ENCODE peak calls at places on chromosome 5, in five cellular contexts. D is GM13977, F is A673, Z is H9, T is GM20000. S is an unnamed sample.

GRCh38 chr5:131709043-131709442 is 74.0 kb upstream of the RAPGEF6 start:
- DNase-seq in T (no peak), Z (no peak), D (no peak), F (no peak), S (no peak)

GRCh38 chr5:10301266-10301665 is 6.4 kb downstream of the CMBL start:
- DNase-seq in D (no peak), Z (no peak), T (no peak), F (no peak), S (no peak)

GRCh38 chr5:4868140-4868735 is 271.9 kb upstream of the ADAMTS16 start:
- DNase-seq in Z (peak; percentile 64), F (peak; percentile 66), T (peak; percentile 73), D (peak; percentile 85), S (peak; percentile 61)

GRCh38 chr5:17151686-17152085 is 65.7 kb upstream of the BASP1 start:
- DNase-seq in F (no peak), D (no peak), T (no peak), Z (peak; percentile 64), S (no peak)

GRCh38 chr5:111680737-111681413 is 76.1 kb downstream of the NREP start:
- DNase-seq in Z (no peak), T (no peak), F (peak; percentile 14), D (no peak), S (no peak)

GRCh38 chr5:113212244-113212920 is 222.4 kb downstream of the TSSK1B start:
- DNase-seq in T (no peak), F (peak; percentile 35), Z (no peak), D (no peak), S (no peak)

GRCh38 chr5:143205386-143205785 is 198.1 kb downstream of the NR3C1 start:
- DNase-seq in D (no peak), Z (no peak), T (no peak), F (no peak), S (no peak)

GRCh38 chr5:156655732-156656131 is 194.4 kb upstream of the PPP1R2B start:
- DNase-seq in T (no peak), F (no peak), Z (no peak), D (no peak), S (no peak)

GRCh38 chr5:126868961-126869451 is 92.1 kb downstream of the LMNB1 start:
- DNase-seq in T (peak; percentile 50), Z (peak; percentile 66), D (peak; percentile 40), F (peak; percentile 74), S (no peak)

GRCh38 chr5:3740546-3741371 is 145.1 kb downstream of the IRX1 start:
- DNase-seq in D (no peak), F (no peak), Z (no peak), T (no peak), S (no peak)

GRCh38 chr5:174897281-174897950 is 173.0 kb downstream of the MSX2 start:
- DNase-seq in D (no peak), F (no peak), T (no peak), Z (no peak), S (no peak)

GRCh38 chr5:174901336-174901735 is 177.0 kb downstream of the MSX2 start:
- DNase-seq in F (no peak), T (no peak), D (no peak), Z (no peak), S (no peak)

GRCh38 chr5:174892742-174893141 is 168.4 kb downstream of the MSX2 start:
- DNase-seq in Z (no peak), D (no peak), T (no peak), F (no peak), S (no peak)

GRCh38 chr5:174900176-174900692 is 175.9 kb downstream of the MSX2 start:
- DNase-seq in F (peak; percentile 4), D (no peak), Z (no peak), T (no peak), S (no peak)

GRCh38 chr5:174895360-174895759 is 171.0 kb downstream of the MSX2 start:
- DNase-seq in D (no peak), F (no peak), T (no peak), Z (peak; percentile 66), S (no peak)
- TF ChIP-seq CTCF in D (no peak), F (no peak), T (no peak), Z (peak; percentile 43), S (no peak)

GRCh38 chr5:92945630-92946097 is 635.4 kb downstream of the NR2F1-AS1 start:
- DNase-seq in D (no peak), Z (no peak), F (no peak), T (no peak), S (no peak)
- TF ChIP-seq CTCF in D (no peak), Z (no peak), F (no peak), T (no peak), S (no peak)

DNA sequence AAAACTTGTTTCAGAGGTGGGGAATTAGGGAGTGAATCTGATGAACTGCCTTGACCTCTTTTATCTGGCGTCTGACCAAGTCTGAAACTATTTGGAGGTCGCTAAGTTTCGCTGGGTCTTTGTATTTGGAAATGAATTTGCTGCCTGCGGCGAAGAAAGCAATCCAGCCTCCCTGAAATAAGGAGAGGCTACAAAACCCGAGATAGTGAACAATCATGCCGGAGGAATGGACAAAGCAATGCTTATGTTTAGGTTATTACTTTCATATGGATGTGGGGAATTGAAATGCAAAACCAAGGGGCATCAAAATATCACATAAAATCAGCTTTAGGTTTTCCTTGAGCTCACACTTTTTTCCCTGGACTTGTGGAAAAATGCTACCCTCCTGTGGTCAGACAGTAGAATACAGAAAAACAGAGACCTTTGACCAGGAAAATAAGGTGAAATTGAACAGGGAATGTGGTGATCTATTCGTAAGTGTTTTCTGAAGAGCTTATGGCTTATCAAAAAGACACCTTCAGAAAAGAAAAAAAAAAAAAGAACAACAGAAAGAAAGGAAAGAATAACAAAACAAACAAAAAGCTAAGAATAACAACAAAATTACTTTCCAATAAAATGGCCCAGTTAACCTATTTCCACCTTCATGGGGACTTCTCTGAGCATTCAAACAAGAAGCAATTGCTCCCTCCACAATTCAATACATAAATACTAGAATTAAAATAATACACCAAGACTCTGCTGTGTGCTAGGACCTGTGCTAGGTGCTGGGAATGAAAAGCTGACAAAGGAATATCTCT is 68.6 kb upstream of the DPYSL3 start:
- DNase-seq in F (peak; percentile 66), D (peak; percentile 9), T (peak; percentile 5), Z (no peak), S (no peak)
- TF ChIP-seq CTCF in F (peak; percentile 78), D (peak; percentile 48), T (peak; percentile 16), Z (peak; percentile 86), S (peak; percentile 74)

GRCh38 chr5:72613515-72613914 is 106.3 kb upstream of the ZNF366 start:
- DNase-seq in T (no peak), D (no peak), Z (no peak), F (no peak), S (no peak)

GRCh38 chr5:72612810-72613209 is 105.6 kb upstream of the ZNF366 start:
- DNase-seq in F (no peak), T (no peak), Z (no peak), D (no peak), S (no peak)

GRCh38 chr5:72608922-72609321 is 101.7 kb upstream of the ZNF366 start:
- DNase-seq in F (no peak), D (no peak), T (no peak), Z (no peak), S (no peak)

GRCh38 chr5:72608297-72608696 is 101.1 kb upstream of the ZNF366 start:
- DNase-seq in Z (no peak), D (no peak), F (no peak), T (no peak), S (no peak)

DNA sequence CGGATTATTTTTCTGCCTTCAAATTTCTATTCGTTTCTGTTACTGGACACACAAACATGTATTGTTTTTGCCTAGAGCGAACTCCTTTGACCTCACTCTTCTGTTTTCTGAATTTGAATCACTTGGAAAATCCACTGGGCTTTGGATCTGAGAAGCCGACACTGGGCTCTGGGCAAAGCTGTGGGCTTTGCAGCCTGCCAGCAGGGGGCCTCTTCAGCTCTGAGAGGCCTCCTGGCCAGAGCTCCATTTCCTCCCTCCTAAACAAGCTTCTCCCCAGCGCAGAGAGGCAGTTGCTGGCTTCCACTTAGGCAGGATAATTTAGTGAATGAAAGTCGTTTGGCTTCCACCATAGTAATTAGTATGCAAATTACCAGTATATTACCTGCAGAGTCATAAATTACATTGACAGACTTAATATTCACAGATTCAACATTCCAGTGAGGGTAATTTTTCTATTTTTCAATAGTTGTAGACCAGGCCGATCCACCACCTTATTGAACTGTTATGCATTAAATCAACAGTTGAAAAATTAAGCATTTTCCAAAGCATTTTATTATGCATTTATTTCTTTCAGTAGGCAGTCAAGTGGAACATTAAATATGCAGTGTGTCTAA is 104.0 kb upstream of the ZNF366 start:
- DNase-seq in Z (peak; percentile 81), T (peak; percentile 60), D (peak; percentile 57), F (peak; percentile 75), S (no peak)
- TF ChIP-seq CTCF in Z (peak; percentile 79), T (peak; percentile 84), D (peak; percentile 89), F (peak; percentile 82), S (peak; percentile 87)

DNA sequence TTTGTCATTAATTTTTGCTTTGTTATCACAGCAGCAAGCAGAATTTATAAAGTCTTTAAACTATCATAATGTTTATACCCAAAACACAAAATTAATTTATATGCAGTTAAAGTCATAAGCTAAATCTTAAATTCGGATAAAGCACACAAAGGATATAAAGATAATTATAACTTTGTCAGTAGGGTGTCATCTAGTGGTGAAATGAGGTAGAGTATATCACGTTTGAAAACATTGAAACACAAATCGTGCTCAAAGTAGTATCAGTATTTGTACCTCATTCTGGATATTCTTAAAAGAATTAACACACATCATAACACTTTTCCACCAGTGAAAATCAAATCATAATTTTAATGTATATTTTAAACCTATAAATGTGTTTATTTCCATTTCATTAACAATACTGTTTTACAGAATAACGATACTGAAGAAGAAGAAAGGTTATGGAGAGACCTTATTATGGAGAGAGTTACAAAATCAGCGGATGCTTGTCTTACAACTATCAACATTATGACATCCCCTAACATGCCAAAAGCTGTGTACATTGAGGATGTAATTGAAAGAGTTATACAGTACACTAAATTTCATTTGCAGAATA is 129.5 kb downstream of the NIPBL start:
- DNase-seq in T (peak; percentile 22), F (peak; percentile 49), Z (no peak), D (peak; percentile 18), S (no peak)
- TF ChIP-seq CTCF in T (no peak), F (peak; percentile 77), Z (peak; percentile 73), D (peak; percentile 47), S (peak; percentile 62)

GRCh38 chr5:136174021-136174659 is 18.8 kb downstream of the SMIM32 start:
- DNase-seq in D (peak; percentile 42), T (peak; percentile 52), F (peak; percentile 63), Z (no peak), S (no peak)
- TF ChIP-seq CTCF in D (peak; percentile 72), T (peak; percentile 35), F (peak; percentile 68), Z (peak; percentile 78), S (peak; percentile 88)

DNA sequence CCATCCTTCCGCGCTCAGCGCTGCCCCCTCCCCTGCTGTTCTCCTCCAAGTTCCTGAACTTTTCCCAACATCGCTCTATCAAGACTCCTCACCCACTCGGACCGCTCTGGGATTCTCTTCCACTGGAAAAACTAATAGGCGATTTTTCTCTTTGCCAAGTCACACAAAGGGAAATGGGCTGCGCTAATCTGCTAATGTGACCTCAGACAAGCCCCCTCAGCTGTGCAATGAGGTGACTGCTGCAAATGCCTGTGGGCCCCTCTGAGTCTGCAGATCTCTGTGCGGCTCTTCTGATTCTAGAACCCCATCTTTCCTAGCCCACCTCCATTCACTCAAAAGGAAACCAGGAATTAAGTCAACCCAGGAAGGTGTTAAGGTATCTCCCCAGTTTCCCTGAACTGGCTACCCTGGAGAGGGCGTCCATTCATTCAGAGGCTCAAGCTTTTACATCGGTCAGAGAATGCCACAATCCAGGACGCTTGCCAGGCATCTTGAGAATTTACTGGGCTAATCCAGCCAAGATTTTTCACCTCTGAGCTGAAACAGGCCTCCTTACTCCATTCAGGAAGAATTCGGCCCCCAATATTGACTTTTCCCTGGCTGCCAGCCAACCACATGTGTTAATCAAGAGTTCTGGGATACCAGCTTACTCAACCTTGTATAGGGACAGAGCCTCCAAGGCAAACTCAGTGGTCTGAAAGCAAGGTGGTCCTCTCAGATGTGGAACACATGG is 795 bp upstream of the ADAMTS12 start:
- DNase-seq in F (no peak), Z (peak; percentile 41), D (no peak), T (no peak), S (no peak)
- TF ChIP-seq CTCF in F (no peak), Z (no peak), D (no peak), T (no peak), S (no peak)

GRCh38 chr5:150561192-150561512 is 53.2 kb downstream of the NDST1 start:
- DNase-seq in Z (no peak), F (no peak), T (no peak), D (no peak), S (no peak)
- TF ChIP-seq CTCF in Z (no peak), F (no peak), T (no peak), D (no peak), S (no peak)

S was measured in D721Med.